ENCODE peak calls at places on chromosomes 5 and 9, in seven cellular contexts. L is SK-N-SH; O is stimulated activated CD4-positive, alpha-beta T cell treated with anti-CD3 and anti-CD28 coated beads, Interleukin-15, amount 100 ng/mL, for 1 hour; E is RCC 7860; C is type B pancreatic cell; S is activated T-helper 9 cell treated with anti-CD3 and anti-CD28 coated beads, Interleukin-2, amount 50 U/mL, for 16 hours; G is heart left ventricle. D is an unnamed sample.

GRCh38 chr5:180201051-180201987 is 7.7 kb downstream of the RASGEF1C start:
- DNase-seq in G (no peak), L (peak), E (no peak), S (no peak), C (no peak), O (no peak), D (no peak)

GRCh38 chr5:140324834-140325195 is 21.6 kb downstream of the HBEGF start:
- DNase-seq in S (no peak), G (no peak), O (no peak), C (no peak), L (no peak), E (peak), D (no peak)

GRCh38 chr5:16577677-16578076 is 39.1 kb downstream of the RETREG1 start:
- DNase-seq in C (no peak), E (no peak), O (no peak), G (no peak), S (no peak), L (no peak), D (no peak)

GRCh38 chr5:38846379-38846967 is 661 bp downstream of the OSMR start:
- DNase-seq in O (no peak), E (peak), C (no peak), L (no peak), G (no peak), S (no peak), D (no peak)

GRCh38 chr5:157802747-157803146 is 56.2 kb downstream of the CLINT1 start:
- DNase-seq in C (no peak), S (no peak), E (no peak), L (no peak), G (no peak), O (no peak), D (no peak)

GRCh38 chr5:135857630-135858311 is 23.3 kb downstream of the SLC25A48 start:
- DNase-seq in C (no peak), O (no peak), G (no peak), S (no peak), L (no peak), E (no peak), D (no peak)

GRCh38 chr9:87547665-87548064 is 50.0 kb downstream of the DAPK1 start:
- DNase-seq in L (peak), S (no peak), O (no peak), E (peak), G (no peak), C (no peak), D (no peak)

GRCh38 chr9:114388764-114389375 is 1.1 kb upstream of the AKNA start:
- DNase-seq in O (no peak), S (no peak), E (no peak), G (no peak), C (no peak), L (no peak), D (no peak)

GRCh38 chr5:68261174-68262021 is 45.8 kb downstream of the PIK3R1 start:
- DNase-seq in S (no peak), L (no peak), E (no peak), G (no peak), O (no peak), C (no peak), D (no peak)

GRCh38 chr5:93454896-93455295 is 126.1 kb downstream of the NR2F1-AS1 start:
- DNase-seq in C (no peak), G (no peak), L (no peak), O (no peak), E (no peak), S (no peak), D (no peak)